ENCODE peak calls at places on chromosomes 2 and 18, in four cellular contexts. One of them, this sample, is unnamed.

GRCh38 chr18:28961669-28962228 is 784.8 kb upstream of the CDH2 start:
- DNase-seq in AG04449: no peak
- DNase-seq in cardiac muscle cell: peak
- DNase-seq in colonic mucosa: no peak
- DNase-seq in this sample: no peak

GRCh38 chr2:173359231-173359630 is 4.6 kb downstream of the CDCA7 start:
- DNase-seq in AG04449: no peak
- DNase-seq in cardiac muscle cell: no peak
- DNase-seq in colonic mucosa: no peak
- DNase-seq in this sample: peak

GRCh38 chr2:217279130-217279529 is 419.3 kb upstream of the TNP1 start:
- DNase-seq in AG04449: no peak
- DNase-seq in cardiac muscle cell: no peak
- DNase-seq in colonic mucosa: no peak
- DNase-seq in this sample: no peak

GRCh38 chr18:51339866-51340265 is 142.4 kb upstream of the MEX3C start:
- DNase-seq in AG04449: no peak
- DNase-seq in cardiac muscle cell: no peak
- DNase-seq in colonic mucosa: no peak
- DNase-seq in this sample: no peak

GRCh38 chr18:58105206-58105907 is 61.3 kb downstream of the NEDD4L start:
- DNase-seq in AG04449: no peak
- DNase-seq in cardiac muscle cell: no peak
- DNase-seq in colonic mucosa: no peak
- DNase-seq in this sample: no peak

GRCh38 chr2:189261431-189261841 is 81.9 kb upstream of the COL5A2 start:
- DNase-seq in AG04449: no peak
- DNase-seq in cardiac muscle cell: no peak
- DNase-seq in colonic mucosa: no peak
- DNase-seq in this sample: no peak

GRCh38 chr2:219498280-219499057 is at the start of gene GMPPA:
- DNase-seq in AG04449: peak
- DNase-seq in cardiac muscle cell: peak
- DNase-seq in colonic mucosa: peak
- DNase-seq in this sample: peak

GRCh38 chr2:97713296-97714083 is at the start of gene ZAP70:
- DNase-seq in AG04449: no peak
- DNase-seq in cardiac muscle cell: no peak
- DNase-seq in colonic mucosa: no peak
- DNase-seq in this sample: no peak

GRCh38 chr2:237345891-237346640 is 67.9 kb downstream of the COL6A3 start:
- DNase-seq in AG04449: no peak
- DNase-seq in cardiac muscle cell: no peak
- DNase-seq in colonic mucosa: no peak
- DNase-seq in this sample: no peak

GRCh38 chr2:97913846-97914245 is 81.9 kb downstream of the TMEM131 start:
- DNase-seq in AG04449: no peak
- DNase-seq in cardiac muscle cell: no peak
- DNase-seq in colonic mucosa: no peak
- DNase-seq in this sample: no peak

GRCh38 chr2:224210495-224211472 is 171.7 kb upstream of the SERPINE2 start:
- DNase-seq in AG04449: no peak
- DNase-seq in cardiac muscle cell: no peak
- DNase-seq in colonic mucosa: no peak
- DNase-seq in this sample: no peak

GRCh38 chr2:101697794-101698418 is 399 bp downstream of the MAP4K4 start:
- DNase-seq in AG04449: no peak
- DNase-seq in cardiac muscle cell: peak
- DNase-seq in colonic mucosa: peak
- DNase-seq in this sample: no peak

GRCh38 chr2:201959626-201960025 is 74.0 kb upstream of the FZD7 start:
- DNase-seq in AG04449: no peak
- DNase-seq in cardiac muscle cell: no peak
- DNase-seq in colonic mucosa: no peak
- DNase-seq in this sample: no peak

GRCh38 chr2:7567646-7568045 is 650.4 kb downstream of the RNF144A start:
- DNase-seq in AG04449: no peak
- DNase-seq in cardiac muscle cell: peak
- DNase-seq in colonic mucosa: peak
- DNase-seq in this sample: peak

GRCh38 chr2:207394203-207394741 is 135.5 kb upstream of the CREB1 start:
- DNase-seq in AG04449: peak
- DNase-seq in cardiac muscle cell: no peak
- DNase-seq in colonic mucosa: no peak
- DNase-seq in this sample: no peak

GRCh38 chr2:69437751-69438154 is 518 bp upstream of the NFU1 start:
- DNase-seq in AG04449: no peak
- DNase-seq in cardiac muscle cell: no peak
- DNase-seq in colonic mucosa: peak
- DNase-seq in this sample: no peak

GRCh38 chr2:10895231-10895630 is 16.5 kb upstream of the KCNF1 start:
- DNase-seq in AG04449: no peak
- DNase-seq in cardiac muscle cell: no peak
- DNase-seq in colonic mucosa: no peak
- DNase-seq in this sample: no peak

GRCh38 chr2:174617120-174617519 is 19.5 kb upstream of the WIPF1 start:
- DNase-seq in AG04449: no peak
- DNase-seq in cardiac muscle cell: no peak
- DNase-seq in colonic mucosa: no peak
- DNase-seq in this sample: no peak

GRCh38 chr18:44474596-44474995 is 206.1 kb upstream of the SETBP1 start:
- DNase-seq in AG04449: no peak
- DNase-seq in cardiac muscle cell: no peak
- DNase-seq in colonic mucosa: no peak
- DNase-seq in this sample: no peak

GRCh38 chr2:121858406-121858805 is 103.0 kb downstream of the TSN start:
- DNase-seq in AG04449: no peak
- DNase-seq in cardiac muscle cell: no peak
- DNase-seq in colonic mucosa: no peak
- DNase-seq in this sample: no peak

GRCh38 chr2:135890830-135891229 is 14.6 kb upstream of the MCM6 start:
- DNase-seq in AG04449: no peak
- DNase-seq in cardiac muscle cell: no peak
- DNase-seq in colonic mucosa: no peak
- DNase-seq in this sample: no peak

GRCh38 chr2:191280834-191281756 is 35.9 kb downstream of the MYO1B start:
- DNase-seq in AG04449: no peak
- DNase-seq in cardiac muscle cell: no peak
- DNase-seq in colonic mucosa: no peak
- DNase-seq in this sample: no peak

GRCh38 chr18:42954887-42955286 is 160.6 kb downstream of the RIT2 start:
- DNase-seq in AG04449: no peak
- DNase-seq in cardiac muscle cell: no peak
- DNase-seq in colonic mucosa: no peak
- DNase-seq in this sample: no peak

GRCh38 chr2:161160226-161161073 is at the start of gene TANK:
- DNase-seq in AG04449: peak
- DNase-seq in cardiac muscle cell: peak
- DNase-seq in colonic mucosa: peak
- DNase-seq in this sample: peak
- TF ChIP-seq CTCF in AG04449: no peak
- TF ChIP-seq CTCF in cardiac muscle cell: no peak
- TF ChIP-seq CTCF in colonic mucosa: no peak
- TF ChIP-seq CTCF in this sample: no peak

GRCh38 chr2:52974127-52974526 is 793.5 kb upstream of the CHAC2 start:
- DNase-seq in AG04449: no peak
- DNase-seq in cardiac muscle cell: no peak
- DNase-seq in colonic mucosa: no peak
- DNase-seq in this sample: no peak

DNA sequence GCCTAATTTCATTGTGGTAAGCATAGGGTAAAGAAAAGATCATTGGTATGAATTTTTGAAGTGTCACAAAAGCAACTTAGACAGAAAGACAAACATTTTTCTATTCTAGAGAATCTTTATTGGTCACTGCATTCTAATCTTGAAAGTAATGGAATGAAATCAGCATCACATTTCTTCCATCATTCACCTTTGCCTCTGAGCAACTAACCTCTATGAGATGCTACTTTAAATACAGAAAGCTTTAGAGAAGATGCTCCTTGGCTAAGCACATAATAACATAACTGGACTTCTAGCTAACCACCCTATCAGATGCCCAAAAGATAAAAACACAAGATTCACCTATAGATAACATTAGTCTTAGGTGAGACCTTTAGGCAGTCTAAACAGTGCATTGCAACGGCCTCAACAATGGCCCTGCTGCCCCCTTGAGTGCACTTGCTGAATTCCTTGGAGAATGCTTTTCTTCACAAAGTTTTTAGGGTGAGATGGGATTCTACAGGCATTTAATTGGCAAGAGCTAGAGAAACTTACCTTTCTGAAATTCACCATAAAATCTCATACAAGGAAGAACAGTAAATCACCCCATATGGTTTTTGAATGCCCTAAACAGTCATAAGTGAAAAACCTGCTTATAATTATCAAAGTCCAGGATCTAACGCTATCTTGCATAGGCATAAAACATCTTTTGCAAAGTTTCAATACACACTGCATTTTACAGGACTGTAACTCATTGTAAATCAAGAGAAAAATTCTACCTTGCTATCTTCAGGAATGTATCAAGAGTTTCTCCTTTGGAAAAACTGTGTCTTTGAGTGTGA is 791.3 kb upstream of the CHAC2 start:
- DNase-seq in AG04449: no peak
- DNase-seq in cardiac muscle cell: peak
- DNase-seq in colonic mucosa: no peak
- DNase-seq in this sample: no peak
- TF ChIP-seq CTCF in AG04449: peak
- TF ChIP-seq CTCF in cardiac muscle cell: peak
- TF ChIP-seq CTCF in colonic mucosa: no peak
- TF ChIP-seq CTCF in this sample: peak

GRCh38 chr18:6729247-6730091 is at the start of gene ARHGAP28:
- DNase-seq in AG04449: no peak
- DNase-seq in cardiac muscle cell: peak
- DNase-seq in colonic mucosa: peak
- DNase-seq in this sample: peak
- TF ChIP-seq CTCF in AG04449: peak
- TF ChIP-seq CTCF in cardiac muscle cell: peak
- TF ChIP-seq CTCF in colonic mucosa: no peak
- TF ChIP-seq CTCF in this sample: no peak

DNA sequence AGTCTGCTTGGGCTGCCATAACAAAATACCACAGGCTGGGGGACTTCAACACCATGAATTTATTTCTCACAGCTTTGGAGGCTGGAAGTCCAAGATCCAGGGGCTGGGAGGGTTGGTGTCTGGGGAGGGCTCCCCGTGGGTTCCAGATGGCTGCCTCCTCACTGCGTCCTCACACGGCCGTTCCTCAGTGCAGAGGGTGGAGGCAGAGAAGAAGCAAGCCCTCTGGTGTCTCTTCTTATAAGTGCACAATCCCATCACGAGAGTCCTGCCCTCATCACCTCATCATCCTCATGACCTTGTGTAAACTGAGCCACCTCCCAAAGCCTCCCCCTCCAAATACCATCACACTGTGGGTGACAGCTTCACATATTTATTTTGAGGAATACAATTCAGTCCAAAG is 26.3 kb downstream of the TMEM163 start:
- DNase-seq in AG04449: no peak
- DNase-seq in cardiac muscle cell: no peak
- DNase-seq in colonic mucosa: no peak
- DNase-seq in this sample: no peak
- TF ChIP-seq CTCF in AG04449: no peak
- TF ChIP-seq CTCF in cardiac muscle cell: no peak
- TF ChIP-seq CTCF in colonic mucosa: no peak
- TF ChIP-seq CTCF in this sample: peak

GRCh38 chr2:231928481-231928880 is 2.3 kb upstream of the NPPC start:
- DNase-seq in AG04449: no peak
- DNase-seq in cardiac muscle cell: peak
- DNase-seq in colonic mucosa: peak
- DNase-seq in this sample: peak
- TF ChIP-seq CTCF in AG04449: peak
- TF ChIP-seq CTCF in cardiac muscle cell: no peak
- TF ChIP-seq CTCF in colonic mucosa: no peak
- TF ChIP-seq CTCF in this sample: no peak

GRCh38 chr18:27005589-27005988 is 140.1 kb upstream of the AQP4 start:
- DNase-seq in AG04449: no peak
- DNase-seq in cardiac muscle cell: peak
- DNase-seq in colonic mucosa: no peak
- DNase-seq in this sample: peak
- TF ChIP-seq CTCF in AG04449: peak
- TF ChIP-seq CTCF in cardiac muscle cell: peak
- TF ChIP-seq CTCF in colonic mucosa: no peak
- TF ChIP-seq CTCF in this sample: peak

GRCh38 chr2:72979896-72980295 is 62.6 kb downstream of the EMX1 start:
- DNase-seq in AG04449: no peak
- DNase-seq in cardiac muscle cell: no peak
- DNase-seq in colonic mucosa: no peak
- DNase-seq in this sample: no peak
- TF ChIP-seq CTCF in AG04449: no peak
- TF ChIP-seq CTCF in cardiac muscle cell: no peak
- TF ChIP-seq CTCF in colonic mucosa: no peak
- TF ChIP-seq CTCF in this sample: no peak